ENCODE peak calls at places on chromosomes 7 and 10, in five cellular contexts. C, K, D, A and Y are unnamed samples.

GRCh38 chr10:90665905-90666662 is 191.8 kb downstream of the HTR7 start:
- DNase-seq in C (no peak), K (no peak), D (no peak), A (no peak), Y (no peak)

GRCh38 chr10:125083576-125083920 is 76.8 kb downstream of the CTBP2 start:
- DNase-seq in C (peak), K (no peak), D (no peak), A (no peak), Y (no peak)

GRCh38 chr7:30154111-30154587 is 19.4 kb downstream of the MTURN start:
- DNase-seq in C (no peak), K (peak), D (no peak), A (no peak), Y (no peak)

GRCh38 chr10:71921319-71922027 is 42.7 kb upstream of the CHST3 start:
- DNase-seq in C (no peak), K (no peak), D (no peak), A (no peak), Y (no peak)

GRCh38 chr7:118214051-118214832 is 10.3 kb upstream of the ANKRD7 start:
- DNase-seq in C (peak), K (no peak), D (peak), A (peak), Y (no peak)

GRCh38 chr7:105691029-105691691 is 109.9 kb upstream of the EFCAB10 start:
- DNase-seq in C (peak), K (no peak), D (no peak), A (no peak), Y (no peak)

GRCh38 chr10:78972160-78972946 is 96.4 kb upstream of the ZMIZ1 start:
- DNase-seq in C (peak), K (peak), D (no peak), A (no peak), Y (peak)

GRCh38 chr7:127844707-127845331 is 186.4 kb downstream of the LRRC4 start:
- DNase-seq in C (peak), K (peak), D (no peak), A (no peak), Y (no peak)

GRCh38 chr10:34116780-34117179 is 698.3 kb downstream of the PARD3 start:
- DNase-seq in C (no peak), K (no peak), D (no peak), A (no peak), Y (no peak)

GRCh38 chr7:98287486-98287959 is 6.0 kb downstream of the BRI3 start:
- DNase-seq in C (no peak), K (peak), D (no peak), A (peak), Y (no peak)

GRCh38 chr7:151012031-151012692 is 12.1 kb downstream of the ATG9B start:
- DNase-seq in C (peak), K (no peak), D (no peak), A (no peak), Y (no peak)

GRCh38 chr7:151013728-151014497 is 10.4 kb downstream of the ATG9B start:
- DNase-seq in C (peak), K (peak), D (no peak), A (no peak), Y (no peak)

GRCh38 chr7:151013356-151013727 is 11.0 kb downstream of the ATG9B start:
- DNase-seq in C (no peak), K (peak), D (no peak), A (no peak), Y (no peak)

GRCh38 chr7:151011097-151011409 is 13.2 kb downstream of the ATG9B start:
- DNase-seq in C (no peak), K (no peak), D (no peak), A (no peak), Y (no peak)

DNA sequence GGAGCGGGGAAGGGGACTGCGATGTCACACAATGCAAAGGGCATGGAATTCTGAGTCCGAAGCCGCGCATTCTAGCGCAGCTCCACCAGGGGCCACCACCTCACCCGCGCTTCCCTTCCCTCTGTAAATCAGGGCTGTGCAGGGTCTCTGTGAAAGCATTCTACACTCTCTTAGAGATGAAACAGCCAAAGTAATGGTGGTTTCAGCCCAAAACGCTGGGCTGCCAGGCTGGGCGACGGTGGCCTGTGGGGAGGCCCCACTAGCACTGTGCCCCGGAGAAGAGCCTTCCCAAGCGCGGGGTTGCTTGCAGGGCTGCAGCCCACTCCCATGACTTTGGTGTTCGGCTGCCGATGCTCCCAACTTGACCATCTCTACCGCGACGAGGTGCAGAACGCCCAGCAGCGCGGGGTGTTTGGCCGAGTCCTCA is 11.4 kb downstream of the ATG9B start:
- DNase-seq in C (peak), K (peak), D (no peak), A (no peak), Y (no peak)
- H3K4me3 ChIP-seq in C (no peak), K (no peak), D (no peak), A (no peak), Y (peak)

DNA sequence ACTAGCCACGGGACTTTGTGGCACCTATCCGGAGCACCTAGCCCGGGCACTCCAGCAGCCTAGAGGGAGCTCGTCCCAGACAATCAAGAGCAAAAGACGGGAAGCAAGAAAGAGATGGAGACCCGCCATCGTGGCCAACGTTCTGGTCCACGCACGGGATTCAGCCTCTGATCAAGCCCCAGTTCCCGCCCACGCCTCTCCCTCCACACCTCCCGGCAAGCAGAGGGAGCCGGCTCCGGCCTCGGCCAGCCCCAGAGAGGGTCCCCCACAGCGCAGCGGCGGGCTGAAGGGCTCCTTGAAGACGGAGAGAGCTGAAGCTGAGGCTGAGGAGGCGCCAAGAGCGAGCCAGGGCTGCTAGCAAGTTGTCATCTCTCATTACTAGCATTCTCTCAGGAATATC is 992 bp upstream of the SLC39A12 start:
- DNase-seq in C (no peak), K (no peak), D (no peak), A (no peak), Y (no peak)
- H3K4me3 ChIP-seq in C (no peak), K (no peak), D (no peak), A (no peak), Y (no peak)

DNA sequence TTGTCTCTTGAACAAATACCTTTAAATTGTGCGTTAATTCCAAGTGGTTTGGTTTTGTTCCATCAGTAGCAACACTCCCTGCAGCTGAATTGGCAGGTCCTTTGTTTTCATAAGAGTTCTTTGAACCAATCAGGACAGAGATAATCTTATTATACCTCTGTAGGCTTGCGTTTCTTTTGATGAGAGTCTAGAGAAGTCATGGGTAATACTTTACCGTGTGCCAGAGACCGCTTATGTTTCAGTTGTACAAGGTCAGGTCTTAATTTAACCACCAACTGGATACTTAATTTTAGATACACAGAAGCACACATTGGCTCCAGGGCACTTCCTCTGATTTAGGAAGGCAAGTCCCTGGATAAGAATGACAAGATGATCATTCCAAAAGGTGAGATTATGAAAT is at the start of gene ASB15:
- DNase-seq in C (peak), K (no peak), D (no peak), A (no peak), Y (no peak)
- H3K4me3 ChIP-seq in C (no peak), K (no peak), D (no peak), A (no peak), Y (no peak)

DNA sequence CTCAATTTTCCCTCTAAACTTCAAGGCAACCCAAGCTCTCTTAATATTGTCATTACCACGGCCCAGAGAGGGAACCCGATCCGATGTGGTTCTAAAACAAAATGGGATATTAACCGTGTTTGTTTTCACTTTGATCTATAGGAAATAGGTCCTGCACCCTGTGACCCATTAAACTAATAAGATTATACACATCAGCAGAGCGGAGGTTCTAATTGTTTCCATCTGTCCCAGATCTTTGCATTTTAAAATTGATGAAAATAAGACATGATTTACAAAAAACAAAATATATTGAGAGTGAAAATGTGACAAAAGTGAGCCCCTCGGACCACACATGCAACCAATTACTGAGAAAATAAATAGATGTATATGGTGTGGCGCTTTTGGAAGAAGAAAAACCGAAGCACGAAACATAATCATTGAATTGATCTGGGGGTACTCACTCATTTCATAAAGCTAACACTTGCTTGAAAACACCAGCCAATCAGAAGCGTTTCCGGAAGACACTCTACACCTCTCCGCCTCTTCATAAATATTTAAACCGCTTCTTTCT is 290.2 kb upstream of the NFE2L3 start:
- DNase-seq in C (no peak), K (no peak), D (no peak), A (no peak), Y (no peak)
- H3K4me3 ChIP-seq in C (peak), K (peak), D (no peak), A (peak), Y (peak)

GRCh38 chr7:13016633-13017324 is 329.3 kb downstream of the ARL4A start:
- DNase-seq in C (peak), K (no peak), D (no peak), A (no peak), Y (peak)
- H3K4me3 ChIP-seq in C (no peak), K (no peak), D (no peak), A (no peak), Y (peak)

GRCh38 chr7:50310361-50310760 is 5.8 kb downstream of the IKZF1 start:
- DNase-seq in C (no peak), K (no peak), D (no peak), A (peak), Y (no peak)
- H3K4me3 ChIP-seq in C (no peak), K (peak), D (no peak), A (peak), Y (no peak)

GRCh38 chr7:142717453-142717852 is 31.8 kb upstream of the PRSS1 start:
- DNase-seq in C (no peak), K (no peak), D (no peak), A (peak), Y (no peak)
- H3K4me3 ChIP-seq in C (no peak), K (no peak), D (no peak), A (no peak), Y (no peak)

DNA sequence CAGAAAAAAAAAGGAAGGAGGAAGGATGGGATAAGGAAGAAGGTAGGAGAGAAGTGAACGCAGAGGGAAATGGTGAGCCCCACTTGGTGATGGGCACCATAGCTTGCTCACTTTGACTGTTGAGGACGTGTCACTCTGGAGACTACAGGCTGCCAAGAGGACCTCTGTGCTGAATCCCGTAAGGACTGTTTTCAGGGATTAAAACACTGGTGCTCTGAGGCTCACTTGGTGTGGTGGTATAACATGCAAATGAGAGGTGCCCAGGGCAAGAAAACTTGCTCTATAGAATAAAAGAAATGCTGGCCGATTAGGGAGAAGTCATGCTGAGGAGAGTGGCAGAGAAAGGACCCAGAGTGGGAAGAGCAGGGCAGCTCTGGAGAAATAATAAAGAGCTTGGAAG is 5.3 kb upstream of the IL2RA start:
- DNase-seq in C (no peak), K (no peak), D (no peak), A (no peak), Y (no peak)
- H3K4me3 ChIP-seq in C (no peak), K (no peak), D (no peak), A (no peak), Y (no peak)

GRCh38 chr10:75438275-75438674 is 6.9 kb downstream of the LRMDA start:
- DNase-seq in C (no peak), K (no peak), D (no peak), A (no peak), Y (no peak)
- H3K4me3 ChIP-seq in C (no peak), K (no peak), D (no peak), A (no peak), Y (no peak)